ENCODE peak calls at places on chromosomes 13 and 19, in seven cellular contexts. O is heart right ventricle; I is CD8-positive, alpha-beta T cell; M is breast epithelium; V is ascending aorta; Y is PC-9; R is tibial artery. A is an unnamed sample.

GRCh38 chr19:17560205-17560595 is 4.8 kb downstream of the COLGALT1 start:
- DNase-seq in I (no peak), O (peak; percentile 31), V (no peak), Y (peak; percentile 60), R (no peak), M (no peak), A (peak; percentile 46)

GRCh38 chr13:73720216-73720840 is 413.9 kb downstream of the KLF12 start:
- DNase-seq in M (no peak), V (no peak), Y (no peak), R (no peak), O (no peak), I (no peak), A (no peak)

GRCh38 chr13:92187378-92187989 is 789.1 kb downstream of the GPC5 start:
- DNase-seq in V (no peak), O (no peak), R (no peak), Y (no peak), I (no peak), M (no peak), A (no peak)

GRCh38 chr19:54281008-54281728 is at the start of gene LILRB2:
- DNase-seq in R (no peak), M (no peak), Y (no peak), O (no peak), V (no peak), I (peak; percentile 7), A (no peak)

GRCh38 chr13:108006619-108007018 is 208.7 kb downstream of the LIG4 start:
- DNase-seq in I (no peak), V (no peak), R (no peak), Y (no peak), O (no peak), M (no peak), A (no peak)

GRCh38 chr13:80083516-80084085 is 257.3 kb downstream of the SPRY2 start:
- DNase-seq in Y (no peak), M (no peak), R (no peak), I (no peak), V (no peak), O (no peak), A (no peak)

GRCh38 chr13:20828540-20829364 is 55.0 kb upstream of the EEF1AKMT1 start:
- DNase-seq in Y (no peak), M (no peak), O (peak; percentile 52), R (no peak), I (no peak), V (no peak), A (no peak)

GRCh38 chr19:17688853-17689595 is 870 bp upstream of the UNC13A start:
- DNase-seq in I (no peak), M (no peak), Y (no peak), V (no peak), O (no peak), R (no peak), A (no peak)

GRCh38 chr13:27792393-27793218 is at the start of gene GSX1:
- DNase-seq in Y (no peak), O (peak; percentile 51), I (peak; percentile 57), R (no peak), M (no peak), V (peak; percentile 69), A (peak; percentile 33)

GRCh38 chr19:33376931-33377557 is 3.5 kb downstream of the CEBPG start:
- DNase-seq in R (no peak), O (no peak), I (no peak), V (no peak), Y (peak; percentile 77), M (no peak), A (no peak)

GRCh38 chr19:19053508-19054314 is 10.1 kb upstream of the SLC25A42 start:
- DNase-seq in Y (no peak), M (no peak), V (no peak), O (peak; percentile 50), R (no peak), I (peak; percentile 81), A (peak; percentile 61)

GRCh38 chr19:38993271-38993670 is 17.7 kb upstream of the FBXO17 start:
- DNase-seq in Y (no peak), O (no peak), V (no peak), R (no peak), I (no peak), M (no peak), A (no peak)

GRCh38 chr19:57511484-57511883 is 11.7 kb downstream of the ZNF773 start:
- DNase-seq in I (no peak), V (no peak), R (no peak), O (no peak), Y (no peak), M (no peak), A (no peak)

GRCh38 chr13:114334305-114335053 is 20.2 kb downstream of the CHAMP1 start:
- DNase-seq in I (no peak), M (no peak), V (no peak), Y (no peak), O (no peak), R (no peak), A (no peak)

GRCh38 chr13:56015919-56016318 is 1124.8 kb upstream of the PRR20A start:
- DNase-seq in O (no peak), I (no peak), V (no peak), R (no peak), Y (no peak), M (no peak), A (no peak)

GRCh38 chr13:34419025-34419424 is 523.0 kb upstream of the NBEA start:
- DNase-seq in R (no peak), Y (no peak), O (no peak), I (no peak), V (no peak), M (no peak), A (no peak)

GRCh38 chr13:96824110-96824509 is 170.2 kb downstream of the OXGR1 start:
- DNase-seq in O (no peak), M (no peak), I (no peak), Y (no peak), R (no peak), V (no peak), A (no peak)

GRCh38 chr19:51824603-51825002 is 29.6 kb downstream of the FPR3 start:
- DNase-seq in M (no peak), I (no peak), R (no peak), V (no peak), O (no peak), Y (no peak), A (no peak)

GRCh38 chr13:93788456-93788855 is 561.8 kb downstream of the GPC6 start:
- DNase-seq in Y (no peak), M (no peak), R (no peak), I (no peak), O (no peak), V (no peak), A (no peak)

GRCh38 chr13:21137696-21138095 is 38.7 kb downstream of the SKA3 start:
- DNase-seq in M (no peak), Y (no peak), V (no peak), R (no peak), I (no peak), O (no peak), A (no peak)

GRCh38 chr19:2038284-2039081 is 12.6 kb downstream of the MKNK2 start:
- DNase-seq in V (no peak), O (no peak), I (no peak), Y (no peak), M (no peak), R (no peak), A (no peak)

GRCh38 chr13:79582896-79583295 is 101.9 kb downstream of the NDFIP2 start:
- DNase-seq in V (no peak), R (no peak), O (no peak), M (no peak), Y (no peak), I (no peak), A (no peak)

GRCh38 chr13:110702591-110703526 is 3.1 kb downstream of the CARS2 start:
- DNase-seq in Y (no peak), R (no peak), I (no peak), M (no peak), O (no peak), V (peak; percentile 64), A (no peak)

GRCh38 chr19:16559896-16560295 is 12.3 kb downstream of the SLC35E1 start:
- DNase-seq in R (no peak), O (no peak), Y (no peak), V (no peak), I (no peak), M (no peak), A (no peak)

GRCh38 chr13:44068737-44069136 is 189.0 kb downstream of the LACC1 start:
- DNase-seq in I (no peak), Y (peak; percentile 79), V (no peak), M (no peak), R (no peak), O (no peak), A (no peak)

DNA sequence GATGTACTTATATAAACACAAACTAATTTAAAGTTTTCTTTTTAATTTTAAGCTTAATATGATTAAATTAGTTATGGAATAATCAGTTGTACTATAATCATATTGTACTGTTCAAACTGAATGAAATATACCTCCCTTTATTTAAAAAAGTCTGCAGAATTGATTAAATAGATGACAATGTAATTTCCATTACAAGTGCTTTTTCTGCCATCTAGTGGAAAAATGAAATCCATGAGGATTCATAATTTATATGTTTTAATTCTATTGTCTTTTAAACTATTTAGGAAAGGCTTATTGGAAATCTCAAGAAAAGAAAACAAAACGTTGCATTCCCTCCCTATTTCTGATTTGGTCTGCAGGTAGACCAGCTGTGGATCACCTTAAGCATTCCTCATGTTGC is 30.8 kb downstream of the MZT1 start:
- DNase-seq in R (no peak), V (no peak), M (no peak), I (no peak), O (no peak), Y (no peak), A (no peak)
- TF ChIP-seq CTCF in R (peak; percentile 19), V (no peak), M (peak; percentile 10), I (no peak), O (peak; percentile 64), Y (peak; percentile 62), A (no peak)

GRCh38 chr19:7921955-7922840 is 2.1 kb downstream of the SNAPC2 start:
- DNase-seq in M (no peak), O (no peak), I (no peak), R (no peak), V (no peak), Y (no peak), A (no peak)
- H3K4me3 ChIP-seq in M (peak overlapping the region; percentile 87), O (no peak overlapping the region), I (no peak overlapping the region), R (peak overlapping the region; percentile 85), V (peak overlapping the region; percentile 96), Y (no peak overlapping the region), A (no peak overlapping the region)

DNA sequence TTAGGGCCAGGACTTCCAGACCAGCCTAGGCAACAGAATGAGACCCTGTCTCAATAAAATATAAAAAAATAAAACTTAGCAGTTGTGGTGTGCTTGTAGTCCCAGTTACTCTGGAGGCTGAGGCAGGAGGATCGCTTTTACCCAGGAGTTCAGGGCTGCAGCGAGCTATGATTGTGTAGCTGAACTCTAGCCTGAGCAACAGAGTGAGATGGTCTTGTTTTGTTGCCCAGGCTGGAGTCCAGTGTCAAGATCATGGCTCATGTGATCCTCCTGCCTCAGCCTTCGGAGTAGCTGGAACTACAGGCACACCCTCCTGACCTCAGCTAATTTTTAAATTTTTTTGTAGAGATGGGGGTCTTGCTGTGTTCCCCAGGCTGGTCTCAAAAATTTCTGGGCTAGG is 4.3 kb upstream of the JUNB start:
- DNase-seq in V (no peak), I (no peak), O (no peak), M (no peak), Y (no peak), R (no peak), A (no peak)
- H3K4me1 ChIP-seq in V (peaks cover 69% of the 10 kb centered on the region), I (peaks cover 62% of the 10 kb centered on the region), O (peaks cover 75% of the 10 kb centered on the region), M (peaks cover 44% of the 10 kb centered on the region), Y (peaks cover 77% of the 10 kb centered on the region), R (peaks cover 5% of the 10 kb centered on the region), A (no peaks in the 10 kb centered on the region)

DNA sequence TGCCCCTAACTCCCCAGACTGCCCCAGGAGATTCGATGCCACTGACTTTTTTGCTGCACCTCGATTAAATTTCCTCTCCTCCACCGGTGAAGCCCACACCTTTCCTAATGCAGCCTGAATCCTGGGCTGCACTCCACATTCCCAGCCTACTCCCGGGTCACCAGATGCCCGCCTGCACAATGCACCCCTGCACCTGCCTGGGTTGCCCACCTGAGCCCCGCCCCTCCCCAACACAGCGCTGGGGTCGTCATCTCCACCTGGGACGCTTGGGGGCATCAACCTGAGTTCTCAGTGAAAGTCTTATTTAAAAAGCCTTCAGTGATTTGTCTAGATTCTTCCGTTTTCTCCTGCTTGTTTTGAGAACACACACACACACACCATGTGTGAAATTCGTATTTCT is 24.5 kb upstream of the DPP9 start:
- DNase-seq in Y (no peak), R (no peak), V (no peak), O (no peak), M (no peak), I (no peak), A (no peak)
- TF ChIP-seq CTCF in Y (no peak), R (no peak), V (no peak), O (no peak), M (no peak), I (no peak), A (no peak)

A was measured in uterus.